ENCODE peak calls at places on chromosomes 7 and 10, in ten cellular contexts. N is left ventricle myocardium inferior; P is cardiac muscle cell; U is right atrium auricular region; D is hepatocyte; E is lower lobe of right lung; L is Panc1; I is A673; T is SK-N-SH; Z is CD4-positive, alpha-beta T cell. J is an unnamed sample.
A peak's percentile ranks its signal among the peaks of the same experiment; 100 is the strongest.

GRCh38 chr10:112094984-112095383 is 88.6 kb downstream of the GPAM start:
- DNase-seq in L (no peak), N (no peak), D (no peak), Z (no peak), E (no peak), U (no peak), P (no peak), I (no peak), T (no peak), J (no peak)

GRCh38 chr7:143979359-143979758 is 20.8 kb upstream of the OR6B1 start:
- DNase-seq in P (no peak), N (no peak), D (no peak), I (peak; percentile 69), E (no peak), T (no peak), U (no peak), L (peak; percentile 22), Z (no peak), J (no peak)

GRCh38 chr10:130743751-130744191 is 567.8 kb downstream of the TCERG1L start:
- DNase-seq in Z (no peak), P (no peak), U (no peak), D (no peak), T (no peak), I (no peak), L (no peak), E (no peak), N (no peak), J (no peak)

GRCh38 chr10:22624289-22624738 is 90.1 kb downstream of the PIP4K2A start:
- DNase-seq in N (no peak), D (peak; percentile 21), I (peak; percentile 85), U (no peak), E (no peak), T (no peak), L (peak; percentile 50), Z (no peak), P (no peak), J (no peak)

GRCh38 chr7:112573302-112574039 is 92.7 kb downstream of the LSMEM1 start:
- DNase-seq in Z (no peak), T (no peak), L (no peak), N (no peak), P (no peak), D (no peak), I (peak; percentile 34), U (no peak), E (no peak), J (no peak)

GRCh38 chr7:70700055-70700934 is 431.6 kb upstream of the GALNT17 start:
- DNase-seq in I (no peak), D (no peak), T (no peak), Z (no peak), E (no peak), P (no peak), N (no peak), U (no peak), L (no peak), J (no peak)

GRCh38 chr10:29470355-29470705 is 164.4 kb downstream of the SVIL start:
- DNase-seq in I (peak; percentile 55), N (peak; percentile 35), D (peak; percentile 44), Z (no peak), P (peak; percentile 39), L (no peak), U (no peak), E (no peak), T (peak; percentile 52), J (peak; percentile 63)

GRCh38 chr10:124152139-124152780 is 58.9 kb upstream of the CHST15 start:
- DNase-seq in Z (no peak), T (no peak), I (peak; percentile 26), N (peak; percentile 38), L (peak; percentile 73), D (peak; percentile 77), P (no peak), U (peak; percentile 77), E (peak; percentile 57), J (no peak)

GRCh38 chr10:101062231-101063161 is 707 bp downstream of the KAZALD1 start:
- DNase-seq in N (peak; percentile 60), L (no peak), D (peak; percentile 89), E (peak; percentile 79), Z (peak; percentile 29), T (peak; percentile 59), U (no peak), I (peak; percentile 67), P (peak; percentile 88), J (no peak)

GRCh38 chr10:34254596-34254995 is 560.5 kb downstream of the PARD3 start:
- DNase-seq in P (no peak), I (peak; percentile 28), E (no peak), N (no peak), D (peak; percentile 14), Z (no peak), L (peak; percentile 41), T (peak; percentile 28), U (no peak), J (no peak)

GRCh38 chr7:84701524-84702306 is 485.1 kb downstream of the SEMA3D start:
- DNase-seq in T (no peak), N (no peak), U (no peak), Z (no peak), L (peak; percentile 46), D (peak; percentile 74), P (no peak), I (peak; percentile 83), E (no peak), J (no peak)

GRCh38 chr7:70512144-70512543 is 619.8 kb upstream of the GALNT17 start:
- DNase-seq in D (no peak), Z (no peak), I (no peak), P (peak; percentile 67), N (no peak), L (no peak), E (no peak), U (no peak), T (no peak), J (no peak)

GRCh38 chr7:44565097-44565794 is 8.5 kb downstream of the DDX56 start:
- DNase-seq in P (peak; percentile 74), L (peak; percentile 48), Z (peak; percentile 44), N (peak; percentile 67), I (peak; percentile 70), D (peak; percentile 77), T (peak; percentile 80), E (peak; percentile 78), U (peak; percentile 73), J (peak; percentile 69)

GRCh38 chr7:115693779-115694178 is 336.8 kb downstream of the TFEC start:
- DNase-seq in Z (no peak), N (no peak), E (no peak), I (peak; percentile 5), L (no peak), U (no peak), P (no peak), T (no peak), D (no peak), J (no peak)

GRCh38 chr10:28291881-28292297 is 11.0 kb downstream of the MPP7 start:
- DNase-seq in Z (no peak), E (no peak), I (no peak), L (no peak), T (no peak), D (peak; percentile 39), U (no peak), N (no peak), P (no peak), J (no peak)

DNA sequence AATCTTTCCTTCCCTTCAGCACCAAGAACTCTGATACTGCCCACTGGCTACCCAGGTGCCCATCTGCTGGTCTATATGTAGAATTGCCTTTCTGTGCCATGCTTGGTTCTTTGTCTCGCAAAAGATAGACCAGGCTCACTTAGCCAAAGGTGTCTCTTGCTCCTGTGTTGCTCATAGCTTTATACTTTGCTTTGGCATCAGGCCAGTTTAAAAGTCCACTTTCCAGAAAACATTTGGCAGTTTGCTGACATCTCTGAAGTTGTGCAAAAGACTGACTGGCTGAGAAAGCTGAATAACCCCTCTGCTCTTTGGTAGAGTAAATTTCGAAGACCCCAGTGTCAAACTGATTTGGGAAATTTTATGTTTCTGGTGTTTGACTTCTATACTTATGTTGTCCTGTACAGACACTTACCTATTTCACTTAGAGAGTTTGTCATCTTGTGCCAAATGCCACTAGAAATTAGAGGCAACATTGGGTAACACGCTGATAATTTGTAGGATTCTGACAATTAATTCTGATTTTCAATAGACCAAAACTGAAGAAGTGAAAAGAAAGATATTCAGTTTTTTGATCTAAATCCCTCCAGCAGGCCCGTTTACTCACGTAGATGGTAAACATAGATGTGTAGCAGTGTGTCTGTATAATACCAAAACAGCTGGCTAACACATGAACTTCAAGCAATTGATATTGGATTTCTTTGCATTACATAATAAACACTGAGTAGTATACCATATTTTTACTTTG is 91.1 kb downstream of the CPED1 start:
- DNase-seq in D (peak; percentile 37), N (no peak), E (no peak), I (no peak), L (no peak), T (no peak), U (no peak), P (no peak), Z (no peak), J (no peak)
- TF ChIP-seq CTCF in D (peak; percentile 28), N (peak; percentile 24), E (no peak), I (peak; percentile 16), L (no peak), T (peak; percentile 45), U (no peak), P (no peak), Z (no peak), J (no peak)

GRCh38 chr7:6049780-6050179 is 18.6 kb downstream of the ANKRD61 start:
- DNase-seq in Z (no peak), T (no peak), E (no peak), P (no peak), I (no peak), L (no peak), D (no peak), U (no peak), N (no peak), J (no peak)
- H3K27ac ChIP-seq in Z (no peak overlapping the region), T (no peak overlapping the region), E (no peak overlapping the region), P (no peak overlapping the region), I (no peak overlapping the region), L (no peak overlapping the region), D (peak overlapping the region; percentile 74), U (no peak overlapping the region), N (peak overlapping the region; percentile 21), J (no peak overlapping the region)

DNA sequence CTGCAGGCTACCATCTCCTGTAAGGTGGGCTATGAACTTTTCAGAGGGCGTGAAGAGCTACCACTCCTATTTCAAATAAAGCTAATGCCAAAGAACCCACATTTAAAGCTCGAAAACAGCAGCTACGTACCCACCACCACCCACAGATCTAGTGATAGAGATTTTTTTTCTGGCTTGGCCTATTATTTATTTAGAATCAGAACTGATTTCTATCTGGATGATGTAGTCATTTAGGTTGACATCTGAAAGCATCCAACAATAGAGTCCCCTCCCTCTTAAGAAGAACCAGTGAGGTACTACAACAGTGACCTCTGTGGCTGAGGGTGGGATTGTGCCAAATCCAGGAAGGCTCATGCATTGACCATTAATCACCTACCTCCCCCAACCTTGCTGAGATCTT is 113.8 kb upstream of the ADO start:
- DNase-seq in D (no peak), L (no peak), N (no peak), Z (no peak), I (peak; percentile 42), T (no peak), E (no peak), U (no peak), P (no peak), J (no peak)
- TF ChIP-seq CTCF in D (no peak), L (peak; percentile 11), N (no peak), Z (no peak), I (no peak), T (no peak), E (no peak), U (no peak), P (no peak), J (peak; percentile 5)

DNA sequence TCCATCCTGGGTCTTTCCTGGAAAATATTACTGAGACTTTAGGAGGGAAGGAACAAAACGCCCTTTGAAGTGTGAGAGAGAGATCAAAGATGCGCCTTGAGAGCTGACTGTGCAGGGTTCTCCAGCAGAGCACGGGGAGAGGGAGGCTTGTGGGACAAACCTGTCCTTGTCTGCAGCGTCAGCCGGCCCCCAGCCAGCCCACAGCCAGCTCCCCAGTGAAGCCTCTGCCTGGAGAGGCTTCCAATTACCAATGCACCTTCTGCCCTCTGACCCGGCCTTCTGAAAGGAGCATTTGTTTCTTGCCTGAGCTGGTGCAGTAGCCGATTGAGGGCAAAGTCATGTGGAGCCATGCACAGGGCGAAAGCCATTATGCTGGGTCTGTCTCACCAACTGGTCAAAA is 268.8 kb downstream of the KLF6 start:
- DNase-seq in N (no peak), U (no peak), E (no peak), D (no peak), I (no peak), T (no peak), P (no peak), Z (no peak), L (no peak), J (no peak)
- H3K27ac ChIP-seq in N (no peak overlapping the region), U (no peak overlapping the region), E (no peak overlapping the region), D (no peak overlapping the region), I (no peak overlapping the region), T (no peak overlapping the region), P (no peak overlapping the region), Z (no peak overlapping the region), L (no peak overlapping the region), J (no peak overlapping the region)